ENCODE peak calls at places on chromosomes 5 and 9, in six cellular contexts. E is GM03348, Q is GM23248, Z is posterior vena cava, M is hippocampal formation, V is endothelial cell of umbilical vein. N is an unnamed sample.

GRCh38 chr5:78407458-78407857 is 47.0 kb downstream of the SCAMP1 start:
- DNase-seq in E (no peak), Q (no peak), Z (no peak), M (no peak), V (no peak), N (no peak)

GRCh38 chr9:125540497-125540896 is 166.5 kb downstream of the MAPKAP1 start:
- DNase-seq in E (no peak), Q (peak; percentile 63), Z (no peak), M (no peak), V (no peak), N (no peak)

GRCh38 chr9:122991370-122991830 is 42.1 kb upstream of the GPR21 start:
- DNase-seq in E (peak; percentile 80), Q (peak; percentile 94), Z (no peak), M (no peak), V (peak; percentile 92), N (peak; percentile 92)

GRCh38 chr9:126708178-126708577 is 94.5 kb downstream of the LMX1B start:
- DNase-seq in E (no peak), Q (no peak), Z (peak; percentile 68), M (no peak), V (peak; percentile 37), N (no peak)

GRCh38 chr9:70049672-70050271 is 6.1 kb downstream of the MAMDC2 start:
- DNase-seq in E (peak; percentile 73), Q (peak; percentile 77), Z (peak; percentile 95), M (peak; percentile 4), V (no peak), N (peak; percentile 74)

GRCh38 chr9:120735415-120736126 is 21.3 kb upstream of the MEGF9 start:
- DNase-seq in E (peak; percentile 41), Q (peak; percentile 63), Z (no peak), M (no peak), V (no peak), N (peak; percentile 75)

GRCh38 chr5:76819851-76820280 is 1.0 kb downstream of the F2RL1 start:
- DNase-seq in E (no peak), Q (no peak), Z (no peak), M (peak; percentile 26), V (no peak), N (no peak)

GRCh38 chr5:87252283-87252605 is 15.4 kb upstream of the RASA1 start:
- DNase-seq in E (no peak), Q (no peak), Z (peak; percentile 22), M (no peak), V (no peak), N (no peak)

GRCh38 chr5:1793966-1794895 is 5.4 kb downstream of the MRPL36 start:
- DNase-seq in E (peak; percentile 67), Q (peak; percentile 87), Z (peak; percentile 68), M (no peak), V (no peak), N (peak; percentile 68)

GRCh38 chr9:120221844-120222243 is 358.1 kb downstream of the CDK5RAP2 start:
- DNase-seq in E (no peak), Q (no peak), Z (no peak), M (no peak), V (no peak), N (no peak)

GRCh38 chr5:80662108-80662507 is 7.3 kb upstream of the DHFR start:
- DNase-seq in E (no peak), Q (no peak), Z (no peak), M (no peak), V (no peak), N (no peak)

GRCh38 chr9:136496181-136496580 is 13.3 kb upstream of the SEC16A start:
- DNase-seq in E (no peak), Q (no peak), Z (no peak), M (no peak), V (no peak), N (no peak)

GRCh38 chr5:1401681-1402096 is 43.6 kb downstream of the SLC6A3 start:
- DNase-seq in E (no peak), Q (no peak), Z (no peak), M (no peak), V (no peak), N (no peak)

GRCh38 chr9:134526798-134527492 is 114.7 kb upstream of the COL5A1 start:
- DNase-seq in E (peak; percentile 60), Q (peak; percentile 68), Z (peak; percentile 80), M (no peak), V (no peak), N (no peak)

N was measured in fibroblast of the aortic adventitia.